ENCODE peak calls at places on chromosomes 3 and 15, in ten cellular contexts. P, E, Q, U, H, T, V, R, G and C are unnamed samples.

GRCh38 chr3:153252963-153253362 is 90.9 kb downstream of the RAP2B start:
- DNase-seq in R (no peak), Q (no peak), T (no peak), G (no peak), H (no peak), V (no peak), U (no peak), P (no peak), E (no peak), C (no peak)

GRCh38 chr15:74982183-74982582 is 13.2 kb upstream of the SCAMP5 start:
- DNase-seq in Q (no peak), G (no peak), H (no peak), E (no peak), R (no peak), V (no peak), T (no peak), P (no peak), U (no peak), C (no peak)

GRCh38 chr15:74616020-74616939 is 644 bp downstream of the CLK3 start:
- DNase-seq in H (no peak), E (peak; percentile 76), P (peak; percentile 87), T (peak; percentile 67), V (peak; percentile 68), U (peak; percentile 54), Q (peak; percentile 46), R (peak; percentile 69), G (peak; percentile 91), C (peak; percentile 73)

GRCh38 chr15:29008846-29009245 is 123.1 kb downstream of the APBA2 start:
- DNase-seq in U (no peak), T (no peak), H (no peak), G (no peak), Q (no peak), R (no peak), P (no peak), V (no peak), E (no peak), C (no peak)

GRCh38 chr15:68829068-68829467 is 8.4 kb upstream of the ANP32A start:
- DNase-seq in T (no peak), V (no peak), R (peak; percentile 33), P (no peak), G (peak; percentile 24), H (no peak), E (no peak), Q (no peak), U (peak; percentile 36), C (peak; percentile 18)

GRCh38 chr3:128922804-128923459 is 43.5 kb downstream of the ACAD9 start:
- DNase-seq in U (peak; percentile 63), R (no peak), T (peak; percentile 50), P (no peak), H (no peak), G (no peak), E (no peak), V (no peak), Q (no peak), C (peak; percentile 71)

GRCh38 chr15:60973637-60974415 is 255.3 kb downstream of the RORA start:
- DNase-seq in Q (no peak), P (no peak), T (no peak), H (no peak), V (peak; percentile 47), U (no peak), G (no peak), E (no peak), R (peak; percentile 42), C (no peak)

GRCh38 chr15:71649894-71650293 is 160.5 kb upstream of the NR2E3 start:
- DNase-seq in Q (no peak), U (no peak), V (no peak), R (no peak), H (no peak), P (no peak), G (no peak), T (no peak), E (no peak), C (no peak)

GRCh38 chr3:42498791-42499477 is 3.5 kb upstream of the VIPR1 start:
- DNase-seq in U (no peak), E (peak; percentile 16), R (no peak), P (peak; percentile 22), Q (no peak), H (no peak), G (no peak), V (no peak), T (no peak), C (no peak)

GRCh38 chr3:72306800-72307341 is 521.9 kb upstream of the PROK2 start:
- DNase-seq in Q (no peak), P (no peak), U (no peak), H (no peak), G (no peak), R (peak; percentile 41), E (no peak), T (no peak), V (no peak), C (no peak)

GRCh38 chr15:37109952-37110630 is 9.7 kb upstream of the MEIS2 start:
- DNase-seq in P (no peak), V (no peak), E (no peak), H (no peak), G (peak; percentile 84), T (no peak), U (no peak), R (peak; percentile 75), Q (peak; percentile 72), C (no peak)

GRCh38 chr15:37107071-37107753 is 6.9 kb upstream of the MEIS2 start:
- DNase-seq in E (no peak), P (no peak), R (no peak), V (no peak), H (no peak), U (no peak), Q (peak; percentile 27), G (peak; percentile 57), T (no peak), C (no peak)

GRCh38 chr15:37109151-37109912 is 9.0 kb upstream of the MEIS2 start:
- DNase-seq in Q (no peak), V (no peak), R (peak; percentile 72), E (no peak), T (no peak), P (no peak), H (no peak), U (no peak), G (no peak), C (no peak)

GRCh38 chr15:37107754-37108724 is 7.7 kb upstream of the MEIS2 start:
- DNase-seq in U (no peak), H (no peak), V (no peak), Q (no peak), R (no peak), G (no peak), T (no peak), P (no peak), E (no peak), C (no peak)

GRCh38 chr15:37108725-37109124 is 8.4 kb upstream of the MEIS2 start:
- DNase-seq in E (no peak), G (no peak), U (no peak), Q (no peak), H (no peak), R (no peak), V (no peak), T (no peak), P (no peak), C (no peak)
- H3K27me3 ChIP-seq in E (no peaks in the 10 kb centered on the region), G (no peaks in the 10 kb centered on the region), U (peaks cover 72% of the 10 kb centered on the region), Q (no peaks in the 10 kb centered on the region), H (no peaks in the 10 kb centered on the region), R (peaks cover 91% of the 10 kb centered on the region), V (no peaks in the 10 kb centered on the region), T (peaks cover 63% of the 10 kb centered on the region), P (peaks cover 23% of the 10 kb centered on the region), C (peaks cover 9% of the 10 kb centered on the region)

GRCh38 chr3:170531054-170531453 is 54.8 kb downstream of the SLC7A14 start:
- DNase-seq in H (no peak), U (no peak), G (no peak), R (no peak), E (no peak), T (no peak), P (no peak), V (no peak), Q (no peak), C (no peak)
- H3K27me3 ChIP-seq in H (no peaks in the 10 kb centered on the region), U (peaks cover 4% of the 10 kb centered on the region), G (no peaks in the 10 kb centered on the region), R (no peaks in the 10 kb centered on the region), E (no peaks in the 10 kb centered on the region), T (no peaks in the 10 kb centered on the region), P (no peaks in the 10 kb centered on the region), V (no peaks in the 10 kb centered on the region), Q (no peaks in the 10 kb centered on the region), C (no peaks in the 10 kb centered on the region)

DNA sequence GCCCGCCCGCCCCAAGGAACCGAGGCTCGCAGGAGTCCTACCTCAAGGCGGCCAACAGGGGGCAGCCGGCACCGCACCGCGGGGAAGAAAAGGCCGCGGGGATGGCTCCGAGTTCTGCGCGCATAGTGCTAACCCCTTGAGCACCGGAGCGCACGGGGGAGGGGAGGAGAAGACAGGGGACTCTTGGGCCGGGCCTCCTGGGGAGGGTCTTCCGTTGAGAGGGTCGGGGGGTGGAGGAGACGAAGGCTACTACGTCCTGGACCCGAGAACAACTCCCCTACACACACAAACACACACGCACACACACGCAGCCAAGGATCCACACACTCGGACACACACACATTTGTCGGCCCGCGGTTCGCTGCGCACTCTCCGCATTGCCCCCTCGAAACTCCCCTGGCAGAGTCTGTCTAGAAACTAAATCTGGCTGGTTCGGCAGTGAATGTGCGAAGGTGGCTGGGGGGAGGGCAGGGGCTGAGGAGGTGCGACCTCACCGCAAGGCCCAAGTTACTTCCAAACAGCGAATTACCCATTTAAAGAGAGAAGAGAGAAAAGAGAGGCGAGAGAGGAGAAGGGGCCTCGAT is 1.8 kb downstream of the WNT5A start:
- DNase-seq in Q (peak; percentile 92), G (peak; percentile 62), H (no peak), E (no peak), P (peak; percentile 77), T (no peak), R (peak; percentile 94), U (no peak), V (peak; percentile 84), C (no peak)
- H3K27me3 ChIP-seq in Q (no peaks in the 10 kb centered on the region), G (peaks cover 66% of the 10 kb centered on the region), H (no peaks in the 10 kb centered on the region), E (peaks cover 97% of the 10 kb centered on the region), P (peaks cover 83% of the 10 kb centered on the region), T (no peaks in the 10 kb centered on the region), R (peaks cover 97% of the 10 kb centered on the region), U (peaks cover 12% of the 10 kb centered on the region), V (no peaks in the 10 kb centered on the region), C (no peaks in the 10 kb centered on the region)

GRCh38 chr3:194312186-194312742 is 38.9 kb downstream of the CPN2 start:
- DNase-seq in E (no peak), T (no peak), R (no peak), U (no peak), V (no peak), Q (no peak), H (no peak), G (no peak), P (no peak), C (no peak)
- H3K27me3 ChIP-seq in E (peaks cover 42% of the 10 kb centered on the region), T (peaks cover 17% of the 10 kb centered on the region), R (peaks cover 21% of the 10 kb centered on the region), U (peaks cover 8% of the 10 kb centered on the region), V (peaks cover 4% of the 10 kb centered on the region), Q (no peaks in the 10 kb centered on the region), H (peaks cover 42% of the 10 kb centered on the region), G (no peaks in the 10 kb centered on the region), P (peaks cover 7% of the 10 kb centered on the region), C (peaks cover 6% of the 10 kb centered on the region)